ENCODE peak calls at places on chromosomes 16 and 17, in eight cellular contexts. D, S, G, B, X, Y, F and V are unnamed samples.

GRCh38 chr16:56372013-56372634 is 53.2 kb downstream of the AMFR start:
- DNase-seq in F (no peak), S (no peak), D (no peak), Y (no peak), B (no peak), X (no peak), G (no peak), V (no peak)

GRCh38 chr17:19386276-19386863 is 620 bp downstream of the MFAP4 start:
- DNase-seq in B (peak; percentile 86), G (no peak), X (peak; percentile 68), D (no peak), Y (no peak), F (no peak), S (peak; percentile 20), V (no peak)

GRCh38 chr17:79954281-79955166 is 81.1 kb downstream of the TBC1D16 start:
- DNase-seq in D (no peak), S (no peak), B (peak; percentile 52), G (no peak), Y (no peak), X (peak; percentile 5), F (no peak), V (no peak)

GRCh38 chr16:69444873-69445517 is 20.6 kb downstream of the CYB5B start:
- DNase-seq in S (no peak), Y (no peak), D (no peak), B (no peak), F (no peak), G (no peak), X (no peak), V (no peak)

GRCh38 chr17:47802341-47803022 is 19.1 kb downstream of the OSBPL7 start:
- DNase-seq in Y (peak; percentile 68), G (peak; percentile 63), S (peak; percentile 13), D (peak; percentile 55), B (no peak), X (no peak), F (no peak), V (no peak)

GRCh38 chr16:69108905-69109252 is 3.4 kb downstream of the HAS3 start:
- DNase-seq in G (no peak), S (no peak), F (no peak), X (no peak), Y (no peak), B (no peak), D (no peak), V (no peak)

GRCh38 chr16:84044108-84044488 is 1.5 kb upstream of the SLC38A8 start:
- DNase-seq in G (no peak), Y (peak; percentile 41), S (no peak), F (no peak), B (no peak), D (no peak), X (no peak), V (no peak)

GRCh38 chr17:64772845-64773299 is 110.8 kb upstream of the SMURF2 start:
- DNase-seq in G (no peak), D (no peak), B (no peak), S (no peak), Y (no peak), F (no peak), X (no peak), V (no peak)

GRCh38 chr16:12893050-12893750 is 8.2 kb upstream of the SHISA9 start:
- DNase-seq in S (no peak), B (no peak), D (no peak), X (no peak), F (no peak), G (no peak), Y (no peak), V (no peak)

GRCh38 chr16:88963583-88963982 is 13.4 kb downstream of the CBFA2T3 start:
- DNase-seq in D (no peak), F (no peak), G (no peak), Y (no peak), S (no peak), B (no peak), X (no peak), V (no peak)

GRCh38 chr17:55513885-55514590 is 2.8 kb upstream of the SMIM36 start:
- DNase-seq in D (peak; percentile 88), B (peak; percentile 82), X (peak; percentile 42), S (peak; percentile 68), F (peak; percentile 52), G (peak; percentile 78), Y (peak; percentile 70), V (peak; percentile 49)

GRCh38 chr17:76036497-76037380 is 9.6 kb upstream of the EVPL start:
- DNase-seq in G (peak; percentile 2), D (no peak), X (no peak), Y (no peak), S (no peak), F (no peak), B (no peak), V (no peak)

GRCh38 chr16:65842067-65842466 is 524.4 kb upstream of the CDH5 start:
- DNase-seq in G (no peak), X (no peak), D (no peak), Y (no peak), S (no peak), F (no peak), B (no peak), V (no peak)

GRCh38 chr16:78896280-78896679 is 704.3 kb downstream of the MAF start:
- DNase-seq in S (no peak), Y (no peak), F (no peak), X (no peak), B (no peak), G (no peak), D (no peak), V (no peak)

GRCh38 chr16:30777591-30778297 is 9.3 kb downstream of the ZNF629 start:
- DNase-seq in X (no peak), Y (no peak), D (no peak), F (no peak), B (no peak), G (no peak), S (no peak), V (no peak)

GRCh38 chr17:78958556-78959191 is 21.0 kb downstream of the LGALS3BP start:
- DNase-seq in S (no peak), Y (no peak), B (no peak), G (no peak), F (no peak), D (no peak), X (no peak), V (no peak)

GRCh38 chr16:1820973-1821290 is 5.7 kb downstream of the HAGH start:
- DNase-seq in G (no peak), F (no peak), B (no peak), Y (no peak), D (no peak), S (no peak), X (no peak), V (no peak)

GRCh38 chr17:3004150-3004801 is 59.1 kb downstream of the OR1D5 start:
- DNase-seq in F (peak; percentile 63), G (peak; percentile 89), Y (peak; percentile 79), B (peak; percentile 99), X (peak; percentile 99), S (peak; percentile 100), D (peak; percentile 99), V (peak; percentile 99)

GRCh38 chr17:77735051-77735340 is 223.5 kb upstream of the TNRC6C start:
- DNase-seq in B (peak; percentile 76), X (no peak), D (no peak), S (no peak), Y (no peak), G (no peak), F (no peak), V (no peak)

GRCh38 chr17:51045616-51046526 is 74.8 kb downstream of the SPAG9 start:
- DNase-seq in Y (no peak), D (no peak), G (peak; percentile 28), X (no peak), S (no peak), B (no peak), F (no peak), V (no peak)

GRCh38 chr17:332558-333322 is 19.9 kb downstream of the RPH3AL start:
- DNase-seq in D (no peak), G (no peak), F (no peak), X (no peak), Y (no peak), S (no peak), B (peak; percentile 58), V (peak; percentile 37)

GRCh38 chr17:64357191-64357981 is 33.3 kb downstream of the PECAM1 start:
- DNase-seq in G (no peak), X (peak; percentile 71), D (peak; percentile 30), B (no peak), Y (no peak), S (peak; percentile 32), F (no peak), V (no peak)

GRCh38 chr16:67942200-67942509 is 1.8 kb downstream of the LCAT start:
- DNase-seq in D (no peak), S (no peak), Y (no peak), B (no peak), X (no peak), F (no peak), G (no peak), V (peak; percentile 26)

GRCh38 chr17:58960068-58960467 is 146.6 kb downstream of the TRIM37 start:
- DNase-seq in X (no peak), B (no peak), Y (peak; percentile 63), F (no peak), D (peak; percentile 17), S (no peak), G (no peak), V (no peak)

GRCh38 chr17:77264617-77265230 is 124.0 kb downstream of the SEC14L1 start:
- DNase-seq in D (no peak), G (no peak), F (no peak), S (no peak), Y (no peak), X (no peak), B (no peak), V (no peak)

GRCh38 chr17:66445229-66445628 is 142.8 kb downstream of the PRKCA start:
- DNase-seq in B (no peak), F (no peak), G (no peak), X (no peak), S (no peak), D (no peak), Y (no peak), V (no peak)

GRCh38 chr16:30087181-30087898 is 4.4 kb downstream of the TBX6 start:
- DNase-seq in X (no peak), S (no peak), B (no peak), D (no peak), G (no peak), F (no peak), Y (no peak), V (no peak)

GRCh38 chr17:42547001-42547461 is 5.7 kb upstream of the HSD17B1 start:
- DNase-seq in S (no peak), B (no peak), G (no peak), D (no peak), F (no peak), X (no peak), Y (no peak), V (no peak)

GRCh38 chr16:87389245-87389644 is 2.9 kb upstream of the MAP1LC3B start:
- DNase-seq in B (no peak), F (no peak), Y (no peak), D (no peak), X (no peak), G (peak; percentile 28), S (no peak), V (no peak)

GRCh38 chr16:56769674-56770073 is 39.7 kb downstream of the NUP93 start:
- DNase-seq in G (no peak), S (no peak), B (no peak), F (no peak), Y (no peak), X (no peak), D (peak; percentile 35), V (no peak)

GRCh38 chr17:64773836-64774761 is 112.0 kb upstream of the SMURF2 start:
- DNase-seq in S (no peak), F (no peak), Y (peak; percentile 95), G (no peak), D (peak; percentile 90), X (no peak), B (peak; percentile 60), V (no peak)

GRCh38 chr16:78058165-78058564 is 35.8 kb downstream of the CLEC3A start:
- DNase-seq in S (no peak), G (no peak), X (no peak), Y (no peak), B (no peak), D (no peak), F (no peak), V (no peak)

GRCh38 chr17:77365584-77366186 is 224.9 kb downstream of the SEC14L1 start:
- DNase-seq in B (peak; percentile 92), S (peak; percentile 59), Y (peak; percentile 85), D (peak; percentile 78), F (no peak), G (no peak), X (peak; percentile 64), V (peak; percentile 46)

GRCh38 chr16:4935231-4935855 is 1.6 kb downstream of the PPL start:
- DNase-seq in Y (no peak), B (peak; percentile 94), G (no peak), D (peak; percentile 70), F (no peak), S (no peak), X (peak; percentile 90), V (no peak)